ENCODE peak calls at places on chromosomes 16 and 17, in seven cellular contexts. Q is cortex of kidney, U is epithelial cell of esophagus, Y is T-helper 17 cell, R is AG04449, O is naive B cell, S is foreskin fibroblast. W is an unnamed sample.

GRCh38 chr16:30929167-30929566 is 5.8 kb downstream of the FBXL19 start:
- DNase-seq in R (no peak), Y (no peak), S (no peak), O (no peak), Q (no peak), U (no peak), W (no peak)

GRCh38 chr17:45851464-45851863 is 6.8 kb downstream of the SPPL2C start:
- DNase-seq in Q (no peak), U (no peak), S (no peak), R (no peak), Y (no peak), O (no peak), W (no peak)

GRCh38 chr16:49399594-49400364 is 26.2 kb downstream of the C16orf78 start:
- DNase-seq in S (no peak), Y (no peak), O (no peak), U (no peak), Q (no peak), R (no peak), W (no peak)

GRCh38 chr16:81600275-81600674 is 155.7 kb downstream of the CMIP start:
- DNase-seq in R (no peak), Q (no peak), U (peak; percentile 77), O (no peak), S (peak; percentile 70), Y (no peak), W (peak; percentile 36)

GRCh38 chr17:43945074-43945824 is 3.0 kb upstream of the PPY start:
- DNase-seq in Q (no peak), R (no peak), U (peak; percentile 10), S (peak; percentile 53), O (no peak), Y (no peak), W (peak; percentile 62)

GRCh38 chr16:88815901-88816589 is 4.3 kb upstream of the APRT start:
- DNase-seq in U (peak; percentile 48), S (peak; percentile 36), Y (no peak), O (peak; percentile 70), Q (no peak), R (no peak), W (no peak)

GRCh38 chr17:81207610-81208581 is 14.9 kb downstream of the CEP131 start:
- DNase-seq in Q (no peak), O (no peak), U (no peak), Y (peak; percentile 7), R (no peak), S (peak; percentile 26), W (no peak)

GRCh38 chr17:43528319-43528987 is 17.7 kb downstream of the ETV4 start:
- DNase-seq in U (no peak), Y (no peak), O (no peak), S (no peak), R (no peak), Q (no peak), W (no peak)